ENCODE peak calls at places on chromosomes 6 and 20, in four cellular contexts. Y is SK-MEL-5; M is stimulated activated CD4-positive, alpha-beta T cell treated with anti-CD3 and anti-CD28 coated beads, Interleukin-1b, Interleukin-23, amount 100 ng/mL, for 1 hour; N is cardiac muscle cell. O is an unnamed sample.

GRCh38 chr6:169035381-169036280 is 218.0 kb downstream of the THBS2 start:
- DNase-seq in Y (no peak), M (no peak), N (peak), O (peak)

GRCh38 chr20:49768204-49769124 is 44.2 kb upstream of the SLC9A8 start:
- DNase-seq in Y (peak), M (no peak), N (no peak), O (peak)

GRCh38 chr20:31835977-31836852 is 9.2 kb downstream of the FOXS1 start:
- DNase-seq in Y (peak), M (no peak), N (no peak), O (peak)

GRCh38 chr20:53622247-53623114 is 28.8 kb upstream of the ZNF217 start:
- DNase-seq in Y (peak), M (no peak), N (no peak), O (no peak)

GRCh38 chr20:64146936-64147451 is 17.3 kb upstream of the MYT1 start:
- DNase-seq in Y (no peak), M (no peak), N (no peak), O (no peak)

GRCh38 chr6:48135352-48136084 is 24.5 kb upstream of the PTCHD4 start:
- DNase-seq in Y (no peak), M (no peak), N (no peak), O (peak)

GRCh38 chr20:2839732-2840137 is 720 bp downstream of the PCED1A start:
- DNase-seq in Y (no peak), M (no peak), N (no peak), O (no peak)

GRCh38 chr20:59764037-59764436 is 159.7 kb downstream of the PHACTR3 start:
- DNase-seq in Y (no peak), M (no peak), N (no peak), O (no peak)

GRCh38 chr20:4985658-4986057 is 15.7 kb downstream of the SLC23A2 start:
- DNase-seq in Y (no peak), M (no peak), N (no peak), O (peak)

GRCh38 chr6:47629954-47630353 is 68.4 kb upstream of the ADGRF4 start:
- DNase-seq in Y (no peak), M (no peak), N (no peak), O (no peak)

GRCh38 chr6:136123464-136123863 is 126.6 kb downstream of the MTFR2 start:
- DNase-seq in Y (no peak), M (no peak), N (no peak), O (peak)